ENCODE peak calls at places on chromosomes 7 and 10, in ten cellular contexts. One of them, this sample, is unnamed.

GRCh38 chr7:46741924-46742607 is 821.0 kb upstream of the IGFBP3 start:
- DNase-seq in progenitor cell of endocrine pancreas: no peak
- DNase-seq in lung microvascular endothelial cell: no peak
- DNase-seq in CD4-positive, alpha-beta T cell: no peak
- DNase-seq in NCI-H2029 treated with DMSO at 0.1 percent for 48 hours: no peak
- DNase-seq in activated effector memory CD4-positive, alpha-beta T cell treated with anti-CD3 and anti-CD28 coated beads, Interleukin-2, amount 50 U/mL, for 16 hours: no peak
- DNase-seq in GM12865: no peak
- DNase-seq in HuH-7: no peak
- DNase-seq in activated CD4-positive, alpha-beta T cell treated with anti-CD3 and anti-CD28 coated beads for 36 hours: no peak
- DNase-seq in WTC11: no peak
- DNase-seq in this sample: no peak

GRCh38 chr10:76285012-76285411 is 853.6 kb downstream of the LRMDA start:
- DNase-seq in lung microvascular endothelial cell: no peak
- DNase-seq in activated CD4-positive, alpha-beta T cell treated with anti-CD3 and anti-CD28 coated beads for 36 hours: no peak
- DNase-seq in progenitor cell of endocrine pancreas: no peak
- DNase-seq in activated effector memory CD4-positive, alpha-beta T cell treated with anti-CD3 and anti-CD28 coated beads, Interleukin-2, amount 50 U/mL, for 16 hours: no peak
- DNase-seq in NCI-H2029 treated with DMSO at 0.1 percent for 48 hours: no peak
- DNase-seq in GM12865: no peak
- DNase-seq in CD4-positive, alpha-beta T cell: no peak
- DNase-seq in WTC11: no peak
- DNase-seq in HuH-7: no peak
- DNase-seq in this sample: no peak

GRCh38 chr7:153941061-153941460 is 111.1 kb upstream of the DPP6 start:
- DNase-seq in progenitor cell of endocrine pancreas: no peak
- DNase-seq in NCI-H2029 treated with DMSO at 0.1 percent for 48 hours: no peak
- DNase-seq in activated effector memory CD4-positive, alpha-beta T cell treated with anti-CD3 and anti-CD28 coated beads, Interleukin-2, amount 50 U/mL, for 16 hours: no peak
- DNase-seq in HuH-7: no peak
- DNase-seq in CD4-positive, alpha-beta T cell: no peak
- DNase-seq in activated CD4-positive, alpha-beta T cell treated with anti-CD3 and anti-CD28 coated beads for 36 hours: no peak
- DNase-seq in WTC11: no peak
- DNase-seq in lung microvascular endothelial cell: no peak
- DNase-seq in GM12865: no peak
- DNase-seq in this sample: no peak

GRCh38 chr7:40763319-40764287 is 628.8 kb downstream of the SUGCT start:
- DNase-seq in GM12865: no peak
- DNase-seq in progenitor cell of endocrine pancreas: no peak
- DNase-seq in WTC11: no peak
- DNase-seq in activated effector memory CD4-positive, alpha-beta T cell treated with anti-CD3 and anti-CD28 coated beads, Interleukin-2, amount 50 U/mL, for 16 hours: no peak
- DNase-seq in activated CD4-positive, alpha-beta T cell treated with anti-CD3 and anti-CD28 coated beads for 36 hours: no peak
- DNase-seq in lung microvascular endothelial cell: no peak
- DNase-seq in NCI-H2029 treated with DMSO at 0.1 percent for 48 hours: no peak
- DNase-seq in CD4-positive, alpha-beta T cell: no peak
- DNase-seq in HuH-7: no peak
- DNase-seq in this sample: no peak

GRCh38 chr10:86440874-86441838 is 74.6 kb upstream of the GRID1 start:
- DNase-seq in NCI-H2029 treated with DMSO at 0.1 percent for 48 hours: no peak
- DNase-seq in activated effector memory CD4-positive, alpha-beta T cell treated with anti-CD3 and anti-CD28 coated beads, Interleukin-2, amount 50 U/mL, for 16 hours: no peak
- DNase-seq in WTC11: no peak
- DNase-seq in HuH-7: peak
- DNase-seq in progenitor cell of endocrine pancreas: no peak
- DNase-seq in GM12865: no peak
- DNase-seq in activated CD4-positive, alpha-beta T cell treated with anti-CD3 and anti-CD28 coated beads for 36 hours: no peak
- DNase-seq in lung microvascular endothelial cell: peak
- DNase-seq in CD4-positive, alpha-beta T cell: no peak
- DNase-seq in this sample: no peak

GRCh38 chr10:34758447-34758996 is 56.6 kb downstream of the PARD3 start:
- DNase-seq in progenitor cell of endocrine pancreas: no peak
- DNase-seq in HuH-7: no peak
- DNase-seq in NCI-H2029 treated with DMSO at 0.1 percent for 48 hours: no peak
- DNase-seq in lung microvascular endothelial cell: peak
- DNase-seq in WTC11: no peak
- DNase-seq in activated CD4-positive, alpha-beta T cell treated with anti-CD3 and anti-CD28 coated beads for 36 hours: no peak
- DNase-seq in activated effector memory CD4-positive, alpha-beta T cell treated with anti-CD3 and anti-CD28 coated beads, Interleukin-2, amount 50 U/mL, for 16 hours: no peak
- DNase-seq in GM12865: peak
- DNase-seq in CD4-positive, alpha-beta T cell: no peak
- DNase-seq in this sample: peak

GRCh38 chr7:1676550-1677071 is 6.5 kb downstream of the ELFN1 start:
- DNase-seq in HuH-7: no peak
- DNase-seq in progenitor cell of endocrine pancreas: no peak
- DNase-seq in WTC11: no peak
- DNase-seq in activated CD4-positive, alpha-beta T cell treated with anti-CD3 and anti-CD28 coated beads for 36 hours: no peak
- DNase-seq in CD4-positive, alpha-beta T cell: no peak
- DNase-seq in activated effector memory CD4-positive, alpha-beta T cell treated with anti-CD3 and anti-CD28 coated beads, Interleukin-2, amount 50 U/mL, for 16 hours: no peak
- DNase-seq in lung microvascular endothelial cell: no peak
- DNase-seq in NCI-H2029 treated with DMSO at 0.1 percent for 48 hours: no peak
- DNase-seq in GM12865: no peak
- DNase-seq in this sample: no peak

GRCh38 chr10:113663142-113663541 is 699 bp downstream of the NRAP start:
- DNase-seq in NCI-H2029 treated with DMSO at 0.1 percent for 48 hours: no peak
- DNase-seq in HuH-7: no peak
- DNase-seq in activated CD4-positive, alpha-beta T cell treated with anti-CD3 and anti-CD28 coated beads for 36 hours: no peak
- DNase-seq in lung microvascular endothelial cell: no peak
- DNase-seq in GM12865: no peak
- DNase-seq in progenitor cell of endocrine pancreas: no peak
- DNase-seq in CD4-positive, alpha-beta T cell: no peak
- DNase-seq in WTC11: no peak
- DNase-seq in activated effector memory CD4-positive, alpha-beta T cell treated with anti-CD3 and anti-CD28 coated beads, Interleukin-2, amount 50 U/mL, for 16 hours: no peak
- DNase-seq in this sample: no peak

GRCh38 chr10:4068255-4069028 is 283.4 kb upstream of the KLF6 start:
- DNase-seq in lung microvascular endothelial cell: no peak
- DNase-seq in NCI-H2029 treated with DMSO at 0.1 percent for 48 hours: no peak
- DNase-seq in GM12865: no peak
- DNase-seq in WTC11: no peak
- DNase-seq in activated CD4-positive, alpha-beta T cell treated with anti-CD3 and anti-CD28 coated beads for 36 hours: no peak
- DNase-seq in activated effector memory CD4-positive, alpha-beta T cell treated with anti-CD3 and anti-CD28 coated beads, Interleukin-2, amount 50 U/mL, for 16 hours: no peak
- DNase-seq in CD4-positive, alpha-beta T cell: no peak
- DNase-seq in progenitor cell of endocrine pancreas: no peak
- DNase-seq in HuH-7: no peak
- DNase-seq in this sample: no peak

GRCh38 chr7:69817096-69817495 is 218.8 kb downstream of the AUTS2 start:
- DNase-seq in WTC11: no peak
- DNase-seq in CD4-positive, alpha-beta T cell: no peak
- DNase-seq in HuH-7: no peak
- DNase-seq in lung microvascular endothelial cell: no peak
- DNase-seq in activated CD4-positive, alpha-beta T cell treated with anti-CD3 and anti-CD28 coated beads for 36 hours: no peak
- DNase-seq in activated effector memory CD4-positive, alpha-beta T cell treated with anti-CD3 and anti-CD28 coated beads, Interleukin-2, amount 50 U/mL, for 16 hours: no peak
- DNase-seq in progenitor cell of endocrine pancreas: no peak
- DNase-seq in GM12865: no peak
- DNase-seq in NCI-H2029 treated with DMSO at 0.1 percent for 48 hours: no peak
- DNase-seq in this sample: no peak

GRCh38 chr7:28409716-28410627 is 2.3 kb upstream of the CREB5 start:
- DNase-seq in GM12865: no peak
- DNase-seq in NCI-H2029 treated with DMSO at 0.1 percent for 48 hours: no peak
- DNase-seq in CD4-positive, alpha-beta T cell: no peak
- DNase-seq in HuH-7: no peak
- DNase-seq in lung microvascular endothelial cell: peak
- DNase-seq in WTC11: peak
- DNase-seq in activated effector memory CD4-positive, alpha-beta T cell treated with anti-CD3 and anti-CD28 coated beads, Interleukin-2, amount 50 U/mL, for 16 hours: no peak
- DNase-seq in progenitor cell of endocrine pancreas: peak
- DNase-seq in activated CD4-positive, alpha-beta T cell treated with anti-CD3 and anti-CD28 coated beads for 36 hours: peak
- DNase-seq in this sample: no peak

GRCh38 chr10:124002391-124003069 is 90.9 kb downstream of the CHST15 start:
- DNase-seq in HuH-7: no peak
- DNase-seq in lung microvascular endothelial cell: no peak
- DNase-seq in NCI-H2029 treated with DMSO at 0.1 percent for 48 hours: no peak
- DNase-seq in GM12865: no peak
- DNase-seq in activated effector memory CD4-positive, alpha-beta T cell treated with anti-CD3 and anti-CD28 coated beads, Interleukin-2, amount 50 U/mL, for 16 hours: peak
- DNase-seq in activated CD4-positive, alpha-beta T cell treated with anti-CD3 and anti-CD28 coated beads for 36 hours: no peak
- DNase-seq in WTC11: no peak
- DNase-seq in progenitor cell of endocrine pancreas: no peak
- DNase-seq in CD4-positive, alpha-beta T cell: no peak
- DNase-seq in this sample: no peak

GRCh38 chr7:92790987-92791386 is 45.4 kb downstream of the CDK6 start:
- DNase-seq in WTC11: no peak
- DNase-seq in CD4-positive, alpha-beta T cell: no peak
- DNase-seq in lung microvascular endothelial cell: no peak
- DNase-seq in GM12865: no peak
- DNase-seq in NCI-H2029 treated with DMSO at 0.1 percent for 48 hours: no peak
- DNase-seq in HuH-7: no peak
- DNase-seq in activated CD4-positive, alpha-beta T cell treated with anti-CD3 and anti-CD28 coated beads for 36 hours: no peak
- DNase-seq in progenitor cell of endocrine pancreas: no peak
- DNase-seq in activated effector memory CD4-positive, alpha-beta T cell treated with anti-CD3 and anti-CD28 coated beads, Interleukin-2, amount 50 U/mL, for 16 hours: no peak
- DNase-seq in this sample: no peak